ENCODE peak calls at places on chromosomes 16 and 17, in six cellular contexts. One of them, this sample, is unnamed.

GRCh38 chr17:79866791-79867190 is 27.6 kb upstream of the CBX4 start:
- DNase-seq in IMR-90: no peak
- DNase-seq in HFFc6: no peak
- DNase-seq in brain microvascular endothelial cell: no peak
- DNase-seq in endothelial cell of umbilical vein: no peak
- DNase-seq in BE2C: no peak
- DNase-seq in this sample: no peak

GRCh38 chr16:69709456-69710084 is 16.8 kb downstream of the NQO1 start:
- DNase-seq in IMR-90: peak
- DNase-seq in HFFc6: peak
- DNase-seq in brain microvascular endothelial cell: peak
- DNase-seq in endothelial cell of umbilical vein: peak
- DNase-seq in BE2C: no peak
- DNase-seq in this sample: no peak

GRCh38 chr16:66924527-66925321 is 611 bp downstream of the RRAD start:
- DNase-seq in IMR-90: no peak
- DNase-seq in HFFc6: no peak
- DNase-seq in brain microvascular endothelial cell: no peak
- DNase-seq in endothelial cell of umbilical vein: no peak
- DNase-seq in BE2C: peak
- DNase-seq in this sample: peak

GRCh38 chr16:78957328-78958100 is 643.0 kb downstream of the MAF start:
- DNase-seq in IMR-90: no peak
- DNase-seq in HFFc6: no peak
- DNase-seq in brain microvascular endothelial cell: no peak
- DNase-seq in endothelial cell of umbilical vein: no peak
- DNase-seq in BE2C: no peak
- DNase-seq in this sample: no peak

GRCh38 chr16:49855280-49855821 is 561 bp downstream of the ZNF423 start:
- DNase-seq in IMR-90: peak
- DNase-seq in HFFc6: peak
- DNase-seq in brain microvascular endothelial cell: peak
- DNase-seq in endothelial cell of umbilical vein: peak
- DNase-seq in BE2C: peak
- DNase-seq in this sample: no peak

GRCh38 chr16:27712251-27712711 is 162.3 kb downstream of the KATNIP start:
- DNase-seq in IMR-90: no peak
- DNase-seq in HFFc6: no peak
- DNase-seq in brain microvascular endothelial cell: no peak
- DNase-seq in endothelial cell of umbilical vein: no peak
- DNase-seq in BE2C: peak
- DNase-seq in this sample: peak

GRCh38 chr17:40362696-40363479 is 1.6 kb downstream of the GJD3 start:
- DNase-seq in IMR-90: peak
- DNase-seq in HFFc6: peak
- DNase-seq in brain microvascular endothelial cell: peak
- DNase-seq in endothelial cell of umbilical vein: peak
- DNase-seq in BE2C: peak
- DNase-seq in this sample: no peak

GRCh38 chr17:81252336-81253329 is 13.5 kb downstream of the NDUFAF8 start:
- DNase-seq in IMR-90: no peak
- DNase-seq in HFFc6: no peak
- DNase-seq in brain microvascular endothelial cell: no peak
- DNase-seq in endothelial cell of umbilical vein: no peak
- DNase-seq in BE2C: peak
- DNase-seq in this sample: no peak

GRCh38 chr17:5759501-5759925 is 175.2 kb upstream of the NLRP1 start:
- DNase-seq in IMR-90: no peak
- DNase-seq in HFFc6: no peak
- DNase-seq in brain microvascular endothelial cell: no peak
- DNase-seq in endothelial cell of umbilical vein: peak
- DNase-seq in BE2C: no peak
- DNase-seq in this sample: no peak

GRCh38 chr17:81832608-81833159 is 407 bp downstream of the MCRIP1 start:
- DNase-seq in IMR-90: no peak
- DNase-seq in HFFc6: peak
- DNase-seq in brain microvascular endothelial cell: no peak
- DNase-seq in endothelial cell of umbilical vein: peak
- DNase-seq in BE2C: no peak
- DNase-seq in this sample: no peak

GRCh38 chr17:18139949-18140348 is 31.4 kb downstream of the MYO15A start:
- DNase-seq in IMR-90: peak
- DNase-seq in HFFc6: peak
- DNase-seq in brain microvascular endothelial cell: no peak
- DNase-seq in endothelial cell of umbilical vein: no peak
- DNase-seq in BE2C: no peak
- DNase-seq in this sample: no peak

GRCh38 chr16:67959520-67959919 is 8.9 kb downstream of the SLC12A4 start:
- DNase-seq in IMR-90: peak
- DNase-seq in HFFc6: peak
- DNase-seq in brain microvascular endothelial cell: no peak
- DNase-seq in endothelial cell of umbilical vein: no peak
- DNase-seq in BE2C: no peak
- DNase-seq in this sample: peak

GRCh38 chr17:47736501-47737211 is 3.6 kb downstream of the TBX21 start:
- DNase-seq in IMR-90: no peak
- DNase-seq in HFFc6: no peak
- DNase-seq in brain microvascular endothelial cell: no peak
- DNase-seq in endothelial cell of umbilical vein: no peak
- DNase-seq in BE2C: no peak
- DNase-seq in this sample: peak

GRCh38 chr16:629289-630023 is 1.3 kb upstream of the WFIKKN1 start:
- DNase-seq in IMR-90: no peak
- DNase-seq in HFFc6: no peak
- DNase-seq in brain microvascular endothelial cell: no peak
- DNase-seq in endothelial cell of umbilical vein: no peak
- DNase-seq in BE2C: peak
- DNase-seq in this sample: no peak

GRCh38 chr16:54595636-54596035 is 309.0 kb upstream of the IRX3 start:
- DNase-seq in IMR-90: no peak
- DNase-seq in HFFc6: no peak
- DNase-seq in brain microvascular endothelial cell: no peak
- DNase-seq in endothelial cell of umbilical vein: no peak
- DNase-seq in BE2C: no peak
- DNase-seq in this sample: no peak

GRCh38 chr17:8436169-8436932 is 667 bp downstream of the NDEL1 start:
- DNase-seq in IMR-90: peak
- DNase-seq in HFFc6: peak
- DNase-seq in brain microvascular endothelial cell: peak
- DNase-seq in endothelial cell of umbilical vein: peak
- DNase-seq in BE2C: peak
- DNase-seq in this sample: peak

GRCh38 chr16:68283840-68284595 is 19.7 kb downstream of the SLC7A6 start:
- DNase-seq in IMR-90: no peak
- DNase-seq in HFFc6: no peak
- DNase-seq in brain microvascular endothelial cell: no peak
- DNase-seq in endothelial cell of umbilical vein: no peak
- DNase-seq in BE2C: no peak
- DNase-seq in this sample: no peak

GRCh38 chr16:68626557-68626956 is 18.6 kb upstream of the CDH3 start:
- DNase-seq in IMR-90: no peak
- DNase-seq in HFFc6: no peak
- DNase-seq in brain microvascular endothelial cell: no peak
- DNase-seq in endothelial cell of umbilical vein: no peak
- DNase-seq in BE2C: no peak
- DNase-seq in this sample: no peak

GRCh38 chr17:74454197-74455024 is 12.0 kb upstream of the CD300A start:
- DNase-seq in IMR-90: peak
- DNase-seq in HFFc6: no peak
- DNase-seq in brain microvascular endothelial cell: peak
- DNase-seq in endothelial cell of umbilical vein: peak
- DNase-seq in BE2C: peak
- DNase-seq in this sample: no peak

GRCh38 chr17:79797492-79798295 is 817 bp upstream of the CBX8 start:
- DNase-seq in IMR-90: no peak
- DNase-seq in HFFc6: no peak
- DNase-seq in brain microvascular endothelial cell: no peak
- DNase-seq in endothelial cell of umbilical vein: no peak
- DNase-seq in BE2C: peak
- DNase-seq in this sample: no peak

GRCh38 chr17:2926019-2926650 is 129.9 kb downstream of the RAP1GAP2 start:
- DNase-seq in IMR-90: peak
- DNase-seq in HFFc6: peak
- DNase-seq in brain microvascular endothelial cell: no peak
- DNase-seq in endothelial cell of umbilical vein: no peak
- DNase-seq in BE2C: peak
- DNase-seq in this sample: no peak

GRCh38 chr17:47888293-47888692 is 7.7 kb upstream of the SP2 start:
- DNase-seq in IMR-90: no peak
- DNase-seq in HFFc6: no peak
- DNase-seq in brain microvascular endothelial cell: no peak
- DNase-seq in endothelial cell of umbilical vein: no peak
- DNase-seq in BE2C: no peak
- DNase-seq in this sample: no peak

GRCh38 chr17:76543482-76544122 is 3.8 kb downstream of the PRCD start:
- DNase-seq in IMR-90: no peak
- DNase-seq in HFFc6: no peak
- DNase-seq in brain microvascular endothelial cell: no peak
- DNase-seq in endothelial cell of umbilical vein: no peak
- DNase-seq in BE2C: no peak
- DNase-seq in this sample: peak

DNA sequence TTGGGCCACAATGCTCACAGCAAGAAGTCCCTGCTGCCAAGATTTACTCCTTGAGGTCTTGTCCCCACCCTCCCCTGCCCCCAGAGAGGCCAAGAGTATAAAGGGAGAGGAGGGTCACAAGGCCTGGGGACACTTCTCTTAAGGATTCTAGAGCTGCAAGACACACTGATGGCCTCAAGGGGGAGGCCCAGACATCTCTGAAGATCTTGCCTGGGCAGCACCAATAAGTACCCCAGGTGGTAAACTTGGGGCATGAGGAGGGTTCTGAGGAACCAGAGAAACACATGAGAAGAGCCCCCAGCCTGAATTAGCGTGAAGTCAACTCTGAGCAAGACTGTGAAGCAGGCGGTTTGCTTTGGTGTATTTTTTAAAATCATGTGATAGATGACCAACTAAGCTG is 26.8 kb upstream of the MTMR4 start:
- DNase-seq in IMR-90: no peak
- DNase-seq in HFFc6: no peak
- DNase-seq in brain microvascular endothelial cell: no peak
- DNase-seq in endothelial cell of umbilical vein: no peak
- DNase-seq in BE2C: no peak
- DNase-seq in this sample: no peak
- TF ChIP-seq CTCF in IMR-90: peak
- TF ChIP-seq CTCF in HFFc6: peak
- TF ChIP-seq CTCF in brain microvascular endothelial cell: peak
- TF ChIP-seq CTCF in endothelial cell of umbilical vein: no peak
- TF ChIP-seq CTCF in BE2C: peak
- TF ChIP-seq CTCF in this sample: peak

GRCh38 chr17:15261818-15262290 is 3.3 kb downstream of the PMP22 start:
- DNase-seq in IMR-90: no peak
- DNase-seq in HFFc6: peak
- DNase-seq in brain microvascular endothelial cell: no peak
- DNase-seq in endothelial cell of umbilical vein: peak
- DNase-seq in BE2C: peak
- DNase-seq in this sample: no peak

GRCh38 chr17:15258113-15258512 is 7.0 kb downstream of the PMP22 start:
- DNase-seq in IMR-90: no peak
- DNase-seq in HFFc6: no peak
- DNase-seq in brain microvascular endothelial cell: no peak
- DNase-seq in endothelial cell of umbilical vein: no peak
- DNase-seq in BE2C: no peak
- DNase-seq in this sample: no peak

GRCh38 chr17:15261063-15261817 is 3.9 kb downstream of the PMP22 start:
- DNase-seq in IMR-90: peak
- DNase-seq in HFFc6: peak
- DNase-seq in brain microvascular endothelial cell: peak
- DNase-seq in endothelial cell of umbilical vein: peak
- DNase-seq in BE2C: peak
- DNase-seq in this sample: no peak

GRCh38 chr17:15262291-15263205 is 2.6 kb downstream of the PMP22 start:
- DNase-seq in IMR-90: peak
- DNase-seq in HFFc6: peak
- DNase-seq in brain microvascular endothelial cell: no peak
- DNase-seq in endothelial cell of umbilical vein: peak
- DNase-seq in BE2C: peak
- DNase-seq in this sample: no peak

DNA sequence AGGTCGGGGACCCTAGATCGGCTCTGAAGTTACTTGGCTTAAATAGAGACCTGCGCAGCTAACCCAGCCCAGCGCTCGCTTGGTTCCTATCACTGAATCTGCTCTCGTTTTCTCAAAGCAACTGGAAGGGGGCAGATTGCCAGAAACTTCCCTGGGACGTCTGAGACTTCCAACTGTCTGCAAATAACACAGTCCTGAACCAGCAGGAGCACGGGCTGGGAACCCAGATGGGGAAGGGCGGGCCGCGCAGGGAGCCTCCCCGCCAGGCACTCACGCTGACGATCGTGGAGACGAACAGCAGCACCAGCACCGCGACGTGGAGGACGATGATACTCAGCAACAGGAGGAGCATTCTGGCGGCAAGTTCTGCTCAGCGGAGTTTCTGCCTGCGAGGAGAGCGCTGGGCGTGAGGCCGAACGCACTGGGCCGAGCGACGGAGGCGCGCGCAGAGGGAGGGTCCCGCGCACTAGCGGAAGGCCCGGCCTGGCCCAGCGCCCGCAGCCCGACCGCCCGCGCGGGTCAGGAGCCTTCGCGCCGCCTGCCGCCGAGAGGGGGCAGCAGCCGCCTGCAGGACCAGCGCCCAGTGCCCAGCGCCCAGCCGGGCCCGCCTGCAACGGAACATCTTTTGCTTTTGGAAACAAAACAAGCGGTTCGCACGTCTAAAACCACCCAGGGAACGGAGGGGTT is 4.6 kb downstream of the PMP22 start:
- DNase-seq in IMR-90: peak
- DNase-seq in HFFc6: peak
- DNase-seq in brain microvascular endothelial cell: peak
- DNase-seq in endothelial cell of umbilical vein: peak
- DNase-seq in BE2C: peak
- DNase-seq in this sample: peak
- TF ChIP-seq CTCF in IMR-90: peak
- TF ChIP-seq CTCF in HFFc6: peak
- TF ChIP-seq CTCF in brain microvascular endothelial cell: peak
- TF ChIP-seq CTCF in endothelial cell of umbilical vein: peak
- TF ChIP-seq CTCF in BE2C: peak
- TF ChIP-seq CTCF in this sample: peak

GRCh38 chr16:85327731-85328664 is 215.7 kb upstream of the CIBAR2 start:
- DNase-seq in IMR-90: no peak
- DNase-seq in HFFc6: no peak
- DNase-seq in brain microvascular endothelial cell: peak
- DNase-seq in endothelial cell of umbilical vein: peak
- DNase-seq in BE2C: peak
- DNase-seq in this sample: no peak
- TF ChIP-seq CTCF in IMR-90: no peak
- TF ChIP-seq CTCF in HFFc6: no peak
- TF ChIP-seq CTCF in brain microvascular endothelial cell: no peak
- TF ChIP-seq CTCF in endothelial cell of umbilical vein: no peak
- TF ChIP-seq CTCF in BE2C: no peak
- TF ChIP-seq CTCF in this sample: no peak

GRCh38 chr17:9575381-9576072 is at the start of gene STX8:
- DNase-seq in IMR-90: peak
- DNase-seq in HFFc6: peak
- DNase-seq in brain microvascular endothelial cell: peak
- DNase-seq in endothelial cell of umbilical vein: peak
- DNase-seq in BE2C: peak
- DNase-seq in this sample: peak

GRCh38 chr17:9576521-9577401 is at the start of gene CFAP52:
- DNase-seq in IMR-90: peak
- DNase-seq in HFFc6: peak
- DNase-seq in brain microvascular endothelial cell: peak
- DNase-seq in endothelial cell of umbilical vein: peak
- DNase-seq in BE2C: peak
- DNase-seq in this sample: no peak

GRCh38 chr17:9577402-9577709 is 914 bp downstream of the CFAP52 start:
- DNase-seq in IMR-90: no peak
- DNase-seq in HFFc6: no peak
- DNase-seq in brain microvascular endothelial cell: no peak
- DNase-seq in endothelial cell of umbilical vein: no peak
- DNase-seq in BE2C: no peak
- DNase-seq in this sample: no peak
- TF ChIP-seq CTCF in IMR-90: no peak
- TF ChIP-seq CTCF in HFFc6: peak
- TF ChIP-seq CTCF in brain microvascular endothelial cell: no peak
- TF ChIP-seq CTCF in endothelial cell of umbilical vein: no peak
- TF ChIP-seq CTCF in BE2C: no peak
- TF ChIP-seq CTCF in this sample: peak